ENCODE peak calls at places on chromosomes 4 and X, in five cellular contexts. One of them, this sample, is unnamed.

GRCh38 chr4:139665079-139665689 is 435 bp upstream of the MGST2 start:
- DNase-seq in HCT116: no peak
- DNase-seq in HFF-Myc: no peak
- DNase-seq in upper lobe of right lung: no peak
- DNase-seq in choroid plexus epithelial cell: no peak
- DNase-seq in this sample: no peak

GRCh38 chr4:154492288-154492687 is 689 bp upstream of the DCHS2 start:
- DNase-seq in HCT116: no peak
- DNase-seq in HFF-Myc: no peak
- DNase-seq in upper lobe of right lung: no peak
- DNase-seq in choroid plexus epithelial cell: no peak
- DNase-seq in this sample: no peak

GRCh38 chr4:128861856-128862518 is 52.5 kb downstream of the JADE1 start:
- DNase-seq in HCT116: no peak
- DNase-seq in HFF-Myc: no peak
- DNase-seq in upper lobe of right lung: no peak
- DNase-seq in choroid plexus epithelial cell: no peak
- DNase-seq in this sample: no peak

GRCh38 chr4:79209822-79210635 is 115.8 kb downstream of the NAA11 start:
- DNase-seq in HCT116: no peak
- DNase-seq in HFF-Myc: no peak
- DNase-seq in upper lobe of right lung: peak
- DNase-seq in choroid plexus epithelial cell: no peak
- DNase-seq in this sample: peak

GRCh38 chrX:7480721-7481120 is 332.8 kb upstream of the PUDP start:
- DNase-seq in HCT116: no peak
- DNase-seq in HFF-Myc: no peak
- DNase-seq in upper lobe of right lung: no peak
- DNase-seq in choroid plexus epithelial cell: no peak
- DNase-seq in this sample: no peak

GRCh38 chr4:52200339-52200725 is 149.2 kb downstream of the SPATA18 start:
- DNase-seq in HCT116: no peak
- DNase-seq in HFF-Myc: no peak
- DNase-seq in upper lobe of right lung: no peak
- DNase-seq in choroid plexus epithelial cell: no peak
- DNase-seq in this sample: no peak

GRCh38 chr4:113603926-113604325 is 157.6 kb downstream of the CAMK2D start:
- DNase-seq in HCT116: no peak
- DNase-seq in HFF-Myc: no peak
- DNase-seq in upper lobe of right lung: no peak
- DNase-seq in choroid plexus epithelial cell: peak
- DNase-seq in this sample: peak

GRCh38 chr4:108466936-108467902 is 153.2 kb upstream of the RPL34 start:
- DNase-seq in HCT116: peak
- DNase-seq in HFF-Myc: peak
- DNase-seq in upper lobe of right lung: no peak
- DNase-seq in choroid plexus epithelial cell: peak
- DNase-seq in this sample: peak

GRCh38 chr4:56086073-56086521 is 137.4 kb downstream of the CEP135 start:
- DNase-seq in HCT116: no peak
- DNase-seq in HFF-Myc: no peak
- DNase-seq in upper lobe of right lung: no peak
- DNase-seq in choroid plexus epithelial cell: peak
- DNase-seq in this sample: peak

GRCh38 chr4:73223258-73223651 is 35.3 kb downstream of the ANKRD17 start:
- DNase-seq in HCT116: no peak
- DNase-seq in HFF-Myc: no peak
- DNase-seq in upper lobe of right lung: no peak
- DNase-seq in choroid plexus epithelial cell: no peak
- DNase-seq in this sample: no peak

GRCh38 chr4:113781439-113782040 is 20.0 kb upstream of the CAMK2D start:
- DNase-seq in HCT116: no peak
- DNase-seq in HFF-Myc: no peak
- DNase-seq in upper lobe of right lung: no peak
- DNase-seq in choroid plexus epithelial cell: peak
- DNase-seq in this sample: peak

GRCh38 chrX:146224442-146224841 is 406.8 kb downstream of the SLITRK2 start:
- DNase-seq in HCT116: no peak
- DNase-seq in HFF-Myc: no peak
- DNase-seq in upper lobe of right lung: no peak
- DNase-seq in choroid plexus epithelial cell: no peak
- DNase-seq in this sample: no peak

GRCh38 chrX:41981481-41982013 is 58.2 kb upstream of the CASK start:
- DNase-seq in HCT116: no peak
- DNase-seq in HFF-Myc: no peak
- DNase-seq in upper lobe of right lung: no peak
- DNase-seq in choroid plexus epithelial cell: no peak
- DNase-seq in this sample: no peak

GRCh38 chr4:87073570-87074470 is 139.0 kb downstream of the AFF1 start:
- DNase-seq in HCT116: no peak
- DNase-seq in HFF-Myc: no peak
- DNase-seq in upper lobe of right lung: peak
- DNase-seq in choroid plexus epithelial cell: no peak
- DNase-seq in this sample: peak

GRCh38 chr4:152148057-152148456 is 387.2 kb upstream of the GATB start:
- DNase-seq in HCT116: no peak
- DNase-seq in HFF-Myc: no peak
- DNase-seq in upper lobe of right lung: no peak
- DNase-seq in choroid plexus epithelial cell: no peak
- DNase-seq in this sample: no peak

GRCh38 chr4:153207027-153207426 is 2.8 kb downstream of the TRIM2 start:
- DNase-seq in HCT116: no peak
- DNase-seq in HFF-Myc: no peak
- DNase-seq in upper lobe of right lung: no peak
- DNase-seq in choroid plexus epithelial cell: no peak
- DNase-seq in this sample: no peak

GRCh38 chrX:47112316-47112954 is 32.1 kb downstream of the NDUFB11 start:
- DNase-seq in HCT116: no peak
- DNase-seq in HFF-Myc: no peak
- DNase-seq in upper lobe of right lung: peak
- DNase-seq in choroid plexus epithelial cell: peak
- DNase-seq in this sample: peak

GRCh38 chr4:120056249-120056648 is 10.4 kb downstream of the MAD2L1 start:
- DNase-seq in HCT116: no peak
- DNase-seq in HFF-Myc: peak
- DNase-seq in upper lobe of right lung: no peak
- DNase-seq in choroid plexus epithelial cell: peak
- DNase-seq in this sample: peak

GRCh38 chr4:98363431-98363830 is 102.2 kb downstream of the RAP1GDS1 start:
- DNase-seq in HCT116: no peak
- DNase-seq in HFF-Myc: no peak
- DNase-seq in upper lobe of right lung: no peak
- DNase-seq in choroid plexus epithelial cell: no peak
- DNase-seq in this sample: peak

GRCh38 chr4:182143822-182144620 is 99.2 kb upstream of the TENM3 start:
- DNase-seq in HCT116: no peak
- DNase-seq in HFF-Myc: peak
- DNase-seq in upper lobe of right lung: peak
- DNase-seq in choroid plexus epithelial cell: peak
- DNase-seq in this sample: peak

GRCh38 chr4:5836943-5837342 is 55.9 kb downstream of the CRMP1 start:
- DNase-seq in HCT116: no peak
- DNase-seq in HFF-Myc: no peak
- DNase-seq in upper lobe of right lung: no peak
- DNase-seq in choroid plexus epithelial cell: no peak
- DNase-seq in this sample: no peak

GRCh38 chrX:17805120-17805519 is 56.0 kb downstream of the RAI2 start:
- DNase-seq in HCT116: no peak
- DNase-seq in HFF-Myc: no peak
- DNase-seq in upper lobe of right lung: no peak
- DNase-seq in choroid plexus epithelial cell: no peak
- DNase-seq in this sample: no peak

GRCh38 chr4:15882675-15883086 is 55.9 kb downstream of the FGFBP1 start:
- DNase-seq in HCT116: peak
- DNase-seq in HFF-Myc: peak
- DNase-seq in upper lobe of right lung: no peak
- DNase-seq in choroid plexus epithelial cell: peak
- DNase-seq in this sample: peak

GRCh38 chrX:101602077-101602476 is 15.7 kb downstream of the ARMCX6 start:
- DNase-seq in HCT116: no peak
- DNase-seq in HFF-Myc: peak
- DNase-seq in upper lobe of right lung: no peak
- DNase-seq in choroid plexus epithelial cell: peak
- DNase-seq in this sample: peak

GRCh38 chr4:161121451-161121850 is 1042.3 kb downstream of the FSTL5 start:
- DNase-seq in HCT116: no peak
- DNase-seq in HFF-Myc: no peak
- DNase-seq in upper lobe of right lung: no peak
- DNase-seq in choroid plexus epithelial cell: peak
- DNase-seq in this sample: no peak

GRCh38 chr4:157804986-157805385 is 367.8 kb downstream of the GASK1B start:
- DNase-seq in HCT116: peak
- DNase-seq in HFF-Myc: no peak
- DNase-seq in upper lobe of right lung: no peak
- DNase-seq in choroid plexus epithelial cell: peak
- DNase-seq in this sample: peak

DNA sequence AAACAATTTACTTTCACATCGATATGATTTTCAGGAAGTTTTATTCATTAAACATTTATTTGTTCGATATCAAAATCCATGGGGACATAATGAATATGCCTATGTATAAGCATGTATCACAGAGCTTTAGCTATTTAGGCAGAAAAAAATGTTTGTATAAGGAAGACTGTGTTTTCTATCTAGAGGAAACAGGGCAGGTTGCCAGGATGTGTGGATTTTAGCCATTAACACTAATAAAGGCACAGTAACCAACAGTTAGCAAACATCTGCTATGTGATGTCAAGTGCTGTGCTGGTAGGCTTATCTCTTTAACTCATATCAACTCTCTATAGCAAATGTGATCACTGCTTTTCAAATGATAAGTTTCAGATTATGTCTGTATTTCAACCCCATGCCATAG is 708.9 kb upstream of the HS3ST1 start:
- DNase-seq in HCT116: no peak
- DNase-seq in HFF-Myc: no peak
- DNase-seq in upper lobe of right lung: no peak
- DNase-seq in choroid plexus epithelial cell: no peak
- DNase-seq in this sample: no peak
- H3K4me3 ChIP-seq in HCT116: no peak
- H3K4me3 ChIP-seq in HFF-Myc: no peak
- H3K4me3 ChIP-seq in upper lobe of right lung: no peak
- H3K4me3 ChIP-seq in choroid plexus epithelial cell: no peak
- H3K4me3 ChIP-seq in this sample: no peak

DNA sequence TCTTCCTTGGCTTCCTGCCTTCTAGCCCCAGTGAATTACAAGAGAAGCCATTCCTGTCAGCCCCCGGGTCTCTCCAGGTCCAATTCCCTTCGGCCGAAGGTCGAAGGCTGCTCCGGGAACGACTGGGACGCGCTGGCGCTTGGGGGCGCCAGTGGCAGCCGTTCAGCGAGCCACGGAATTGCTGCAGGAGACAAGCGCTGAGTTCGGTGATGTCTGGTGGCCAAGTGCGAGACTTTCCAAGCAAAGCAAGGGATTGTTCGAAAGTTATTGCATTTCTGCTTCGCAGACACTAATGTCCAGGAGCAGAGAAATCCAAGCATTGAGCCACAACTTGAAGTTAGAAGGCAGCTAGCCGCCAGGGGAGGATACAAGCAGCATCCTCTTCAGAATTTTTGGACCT is 1.1 kb upstream of the DKK2 start:
- DNase-seq in HCT116: no peak
- DNase-seq in HFF-Myc: no peak
- DNase-seq in upper lobe of right lung: peak
- DNase-seq in choroid plexus epithelial cell: peak
- DNase-seq in this sample: peak
- TF ChIP-seq CTCF in HCT116: no peak
- TF ChIP-seq CTCF in HFF-Myc: peak
- TF ChIP-seq CTCF in upper lobe of right lung: peak
- TF ChIP-seq CTCF in choroid plexus epithelial cell: peak
- TF ChIP-seq CTCF in this sample: peak

GRCh38 chr4:54066088-54066415 is 1.6 kb upstream of the CHIC2 start:
- DNase-seq in HCT116: no peak
- DNase-seq in HFF-Myc: no peak
- DNase-seq in upper lobe of right lung: no peak
- DNase-seq in choroid plexus epithelial cell: no peak
- DNase-seq in this sample: no peak
- H3K4me3 ChIP-seq in HCT116: no peak
- H3K4me3 ChIP-seq in HFF-Myc: no peak
- H3K4me3 ChIP-seq in upper lobe of right lung: no peak
- H3K4me3 ChIP-seq in choroid plexus epithelial cell: no peak
- H3K4me3 ChIP-seq in this sample: no peak

DNA sequence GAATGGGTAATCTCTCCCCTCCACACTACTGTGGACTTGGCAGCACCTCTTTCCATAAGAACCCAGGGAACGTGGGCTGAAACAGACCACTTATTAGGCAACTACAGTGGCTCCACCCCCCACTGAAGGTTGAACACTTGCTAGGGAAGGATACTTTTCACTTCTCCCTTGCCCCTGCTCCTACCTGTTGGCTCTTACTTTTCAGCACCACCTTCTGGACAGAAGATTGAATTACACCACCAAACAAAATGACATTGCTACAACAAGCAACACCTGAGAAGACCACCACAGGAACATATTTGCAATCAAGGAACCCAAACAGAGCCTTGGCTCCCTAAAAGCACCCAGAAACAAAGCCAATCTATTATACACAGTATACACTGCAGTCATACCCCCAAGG is 132.1 kb upstream of the CXCL13 start:
- DNase-seq in HCT116: peak
- DNase-seq in HFF-Myc: no peak
- DNase-seq in upper lobe of right lung: no peak
- DNase-seq in choroid plexus epithelial cell: peak
- DNase-seq in this sample: peak
- TF ChIP-seq CTCF in HCT116: peak
- TF ChIP-seq CTCF in HFF-Myc: peak
- TF ChIP-seq CTCF in upper lobe of right lung: peak
- TF ChIP-seq CTCF in choroid plexus epithelial cell: peak
- TF ChIP-seq CTCF in this sample: peak

GRCh38 chrX:154532690-154533089 is 14.0 kb downstream of the G6PD start:
- DNase-seq in HCT116: no peak
- DNase-seq in HFF-Myc: no peak
- DNase-seq in upper lobe of right lung: no peak
- DNase-seq in choroid plexus epithelial cell: no peak
- DNase-seq in this sample: no peak
- H3K4me3 ChIP-seq in HCT116: no peak
- H3K4me3 ChIP-seq in HFF-Myc: no peak
- H3K4me3 ChIP-seq in upper lobe of right lung: no peak
- H3K4me3 ChIP-seq in choroid plexus epithelial cell: no peak
- H3K4me3 ChIP-seq in this sample: no peak

GRCh38 chrX:43813898-43814297 is 68.4 kb downstream of the MAOB start:
- DNase-seq in HCT116: peak
- DNase-seq in HFF-Myc: no peak
- DNase-seq in upper lobe of right lung: no peak
- DNase-seq in choroid plexus epithelial cell: peak
- DNase-seq in this sample: peak
- TF ChIP-seq CTCF in HCT116: peak
- TF ChIP-seq CTCF in HFF-Myc: no peak
- TF ChIP-seq CTCF in upper lobe of right lung: no peak
- TF ChIP-seq CTCF in choroid plexus epithelial cell: peak
- TF ChIP-seq CTCF in this sample: no peak